ENCODE peak calls at places on chromosomes 3 and 15, in four cellular contexts. H is K562, F is HepG2, J is GM12878. X is an unnamed sample.

GRCh38 chr15:65077981-65078352 is 1.4 kb downstream of the KBTBD13 start:
- DNase-seq in H (no peak), J (no peak), F (no peak), X (no peak)

GRCh38 chr3:133452603-133453313 is 52.9 kb downstream of the BFSP2 start:
- DNase-seq in J (no peak), H (no peak), F (peak), X (no peak)

GRCh38 chr3:53350652-53351051 is 3.3 kb upstream of the DCP1A start:
- DNase-seq in F (peak), J (no peak), H (peak), X (peak)

GRCh38 chr3:1616715-1617114 is 482.0 kb upstream of the CNTN4 start:
- DNase-seq in F (no peak), J (no peak), H (no peak), X (no peak)

GRCh38 chr3:160709477-160710182 is 32.7 kb downstream of the ARL14 start:
- DNase-seq in F (no peak), J (no peak), H (no peak), X (no peak)

GRCh38 chr15:71573599-71573998 is 236.8 kb upstream of the NR2E3 start:
- DNase-seq in H (no peak), F (no peak), J (no peak), X (no peak)

GRCh38 chr3:108403198-108403597 is 106.8 kb downstream of the HHLA2 start:
- DNase-seq in J (no peak), F (no peak), H (no peak), X (no peak)

GRCh38 chr3:119643094-119643493 is 17.3 kb downstream of the POPDC2 start:
- DNase-seq in J (no peak), F (no peak), H (no peak), X (peak)

GRCh38 chr3:190380184-190380583 is 7.8 kb upstream of the CLDN16 start:
- DNase-seq in H (no peak), F (no peak), J (no peak), X (no peak)

GRCh38 chr3:194970066-194970465 is 284.4 kb downstream of the FAM43A start:
- DNase-seq in F (no peak), H (no peak), J (no peak), X (no peak)

GRCh38 chr15:67692573-67692972 is 132.7 kb upstream of the SKOR1 start:
- DNase-seq in J (no peak), H (no peak), F (no peak), X (no peak)

GRCh38 chr15:59247364-59247763 is 40.7 kb downstream of the LDHAL6B start:
- DNase-seq in F (peak), H (peak), J (no peak), X (peak)

GRCh38 chr3:124705552-124705951 is 24.7 kb upstream of the UMPS start:
- DNase-seq in F (no peak), J (no peak), H (no peak), X (no peak)

GRCh38 chr3:185308126-185308754 is 54.4 kb upstream of the EHHADH start:
- DNase-seq in H (peak), J (peak), F (peak), X (peak)

GRCh38 chr15:77027697-77028450 is 32.9 kb downstream of the PSTPIP1 start:
- DNase-seq in H (peak), F (no peak), J (no peak), X (no peak)

GRCh38 chr15:88701561-88702095 is 62.8 kb downstream of the ISG20 start:
- DNase-seq in H (peak), F (peak), J (no peak), X (no peak)

GRCh38 chr3:188208751-188209433 is 54.9 kb downstream of the LPP start:
- DNase-seq in F (no peak), H (no peak), J (no peak), X (peak)

GRCh38 chr3:188206787-188207186 is 52.8 kb downstream of the LPP start:
- DNase-seq in F (no peak), H (no peak), J (no peak), X (no peak)

GRCh38 chr3:188209740-188210139 is 55.8 kb downstream of the LPP start:
- DNase-seq in J (no peak), H (no peak), F (no peak), X (peak)

GRCh38 chr3:188205992-188206416 is 52.0 kb downstream of the LPP start:
- DNase-seq in J (no peak), F (peak), H (peak), X (no peak)

GRCh38 chr3:188207941-188208750 is 54.2 kb downstream of the LPP start:
- DNase-seq in F (no peak), J (no peak), H (no peak), X (no peak)
- TF ChIP-seq MXI1 in F (no peak), J (no peak), H (no peak), X (no peak)

GRCh38 chr3:57179580-57180410 is 14.6 kb upstream of the IL17RD start:
- DNase-seq in J (no peak), H (no peak), F (peak), X (peak)
- TF ChIP-seq CEBPB in J (no peak), H (no peak), F (no peak), X (no peak)

GRCh38 chr3:182741214-182741613 is 52.1 kb upstream of the ATP11B start:
- DNase-seq in F (no peak), J (no peak), H (no peak), X (no peak)

GRCh38 chr3:182746959-182747358 is 46.3 kb upstream of the ATP11B start:
- DNase-seq in F (no peak), H (no peak), J (no peak), X (no peak)
- TF ChIP-seq MXI1 in F (no peak), H (no peak), J (no peak), X (no peak)

DNA sequence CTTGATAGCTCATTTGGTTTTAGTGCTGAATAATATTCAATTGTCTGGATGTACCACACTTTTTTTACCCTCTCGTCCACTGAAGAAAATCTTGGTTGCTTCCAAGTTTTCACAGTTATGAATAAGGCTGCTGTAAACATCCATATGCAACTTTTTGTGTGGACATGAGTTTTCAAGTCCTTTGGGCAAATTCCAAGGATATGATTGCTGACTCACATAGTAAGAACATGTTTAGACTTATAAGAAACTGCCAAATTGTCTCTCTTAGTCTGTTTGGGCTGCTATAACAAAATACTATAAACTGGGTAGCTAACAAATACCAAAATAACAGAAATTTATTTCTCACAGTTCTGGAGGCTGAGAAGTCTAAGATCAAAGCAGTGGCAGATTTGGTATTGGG is 59.5 kb upstream of the TNFSF10 start:
- DNase-seq in F (no peak), H (no peak), J (no peak), X (peak)
- TF ChIP-seq CEBPB in F (no peak), H (no peak), J (no peak), X (no peak)

GRCh38 chr15:34434627-34435305 is 2.8 kb downstream of the GOLGA8A start:
- DNase-seq in J (no peak), H (no peak), F (no peak), X (no peak)

GRCh38 chr15:34435658-34436057 is 1.9 kb downstream of the GOLGA8A start:
- DNase-seq in F (no peak), H (no peak), J (no peak), X (no peak)

GRCh38 chr15:34437687-34438086 is at the start of gene GOLGA8A:
- DNase-seq in J (peak), F (peak), H (peak), X (peak)

GRCh38 chr15:34436126-34436955 is 1.3 kb downstream of the GOLGA8A start:
- DNase-seq in J (no peak), F (no peak), H (peak), X (no peak)

GRCh38 chr15:34436956-34437442 is 609 bp downstream of the GOLGA8A start:
- DNase-seq in H (peak), F (peak), J (no peak), X (peak)
- TF ChIP-seq MXI1 in H (no peak), F (no peak), J (no peak), X (no peak)

DNA sequence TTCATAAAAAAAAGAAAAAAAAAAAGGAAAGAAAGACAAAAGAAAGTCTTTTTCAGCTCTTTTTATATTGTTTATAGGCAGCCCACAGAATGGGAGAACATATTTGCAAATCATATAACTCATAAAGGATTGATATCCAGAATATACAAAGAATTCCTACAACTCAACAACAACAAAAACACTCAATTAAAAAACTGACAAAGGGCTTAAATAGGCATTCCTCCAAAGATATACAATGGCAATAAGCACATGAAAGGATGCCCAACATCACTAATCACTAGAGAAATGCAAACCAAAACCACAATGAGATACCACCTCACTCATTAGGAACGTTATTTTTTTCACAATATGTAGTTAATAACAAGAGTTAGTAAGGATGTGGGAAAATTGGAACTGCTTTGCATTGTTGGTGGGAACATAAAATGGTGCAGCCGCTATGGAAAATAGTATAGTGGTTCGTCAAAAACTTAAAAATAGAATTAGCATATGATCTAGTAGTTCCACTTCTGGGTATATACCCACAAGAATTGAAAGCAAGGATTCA is 54.2 kb upstream of the CMTM8 start:
- DNase-seq in F (no peak), H (no peak), J (no peak), X (no peak)
- TF ChIP-seq CEBPB in F (no peak), H (no peak), J (no peak), X (no peak)

GRCh38 chr3:170502297-170502696 is 83.6 kb downstream of the SLC7A14 start:
- DNase-seq in J (no peak), F (no peak), H (no peak), X (peak)

GRCh38 chr3:170500462-170500861 is 81.8 kb downstream of the CLDN11 start:
- DNase-seq in F (no peak), J (no peak), H (no peak), X (no peak)

GRCh38 chr3:170497197-170497596 is 78.5 kb downstream of the CLDN11 start:
- DNase-seq in F (no peak), H (no peak), J (no peak), X (no peak)

GRCh38 chr3:170500995-170501394 is 82.3 kb downstream of the CLDN11 start:
- DNase-seq in J (no peak), F (no peak), H (no peak), X (no peak)

GRCh38 chr3:170499562-170500156 is 81.0 kb downstream of the CLDN11 start:
- DNase-seq in J (no peak), F (peak), H (peak), X (peak)
- TF ChIP-seq MXI1 in J (no peak), F (no peak), H (no peak), X (no peak)

DNA sequence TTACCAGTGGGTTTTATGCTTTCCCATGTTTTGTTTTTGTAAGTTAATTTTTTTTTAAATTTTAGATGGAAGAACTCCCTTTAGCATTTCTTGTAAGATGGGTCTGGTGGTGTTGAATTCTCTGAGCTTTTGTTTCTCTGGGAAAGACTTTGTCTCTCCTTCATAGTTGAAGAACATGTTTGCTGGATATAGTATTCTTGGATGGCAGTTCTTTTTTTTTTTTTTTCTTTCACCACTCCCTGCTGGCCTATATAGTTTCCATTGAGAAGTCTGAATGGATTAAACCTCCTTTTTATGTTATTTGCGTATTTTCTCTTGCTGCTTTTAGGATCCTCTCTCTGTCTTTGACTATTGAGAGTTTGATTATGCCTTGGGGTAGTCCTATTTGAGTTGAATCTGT is 18.1 kb downstream of the STXBP5L start:
- DNase-seq in J (no peak), H (no peak), F (no peak), X (no peak)
- TF ChIP-seq CEBPB in J (no peak), H (no peak), F (no peak), X (no peak)

GRCh38 chr3:57977755-57978715 is 30.2 kb upstream of the FLNB start:
- DNase-seq in F (peak), H (no peak), J (no peak), X (no peak)
- TF ChIP-seq MXI1 in F (no peak), H (no peak), J (no peak), X (no peak)

GRCh38 chr15:69893863-69894262 is 203.9 kb downstream of the TLE3 start:
- DNase-seq in H (peak), F (no peak), J (no peak), X (peak)
- TF ChIP-seq CEBPB in H (no peak), F (no peak), J (no peak), X (no peak)